ENCODE peak calls at places on chromosomes 11 and 22, in five cellular contexts. One of them, this sample, is unnamed.
A peak's percentile ranks its signal among the peaks of the same experiment; 100 is the strongest.

GRCh38 chr22:47238886-47239860 is 476.7 kb downstream of the TBC1D22A start:
- DNase-seq in frontal cortex: no peak
- DNase-seq in NCI-H1436 treated with DMSO at 0.1 percent for 48 hours: no peak
- DNase-seq in lung microvascular endothelial cell: no peak
- DNase-seq in anterior cingulate cortex: no peak
- DNase-seq in this sample: no peak

GRCh38 chr11:5690216-5690615 is 626 bp downstream of the TRIM22 start:
- DNase-seq in NCI-H1436 treated with DMSO at 0.1 percent for 48 hours: no peak
- DNase-seq in frontal cortex: no peak
- DNase-seq in lung microvascular endothelial cell: peak; percentile 73
- DNase-seq in anterior cingulate cortex: no peak
- DNase-seq in this sample: no peak

GRCh38 chr11:66291706-66292542 is at the start of gene TMEM151A:
- DNase-seq in anterior cingulate cortex: no peak
- DNase-seq in lung microvascular endothelial cell: no peak
- DNase-seq in frontal cortex: peak; percentile 85
- DNase-seq in NCI-H1436 treated with DMSO at 0.1 percent for 48 hours: no peak
- DNase-seq in this sample: no peak

GRCh38 chr11:81030186-81030585 is 1589.4 kb upstream of the TENM4 start:
- DNase-seq in frontal cortex: no peak
- DNase-seq in anterior cingulate cortex: no peak
- DNase-seq in lung microvascular endothelial cell: no peak
- DNase-seq in NCI-H1436 treated with DMSO at 0.1 percent for 48 hours: no peak
- DNase-seq in this sample: no peak

GRCh38 chr11:121780971-121781370 is 328.2 kb upstream of the SORL1-AS1 start:
- DNase-seq in NCI-H1436 treated with DMSO at 0.1 percent for 48 hours: no peak
- DNase-seq in frontal cortex: no peak
- DNase-seq in lung microvascular endothelial cell: no peak
- DNase-seq in anterior cingulate cortex: no peak
- DNase-seq in this sample: no peak

GRCh38 chr11:45771194-45771941 is 33.6 kb upstream of the SLC35C1 start:
- DNase-seq in NCI-H1436 treated with DMSO at 0.1 percent for 48 hours: no peak
- DNase-seq in lung microvascular endothelial cell: peak; percentile 50
- DNase-seq in anterior cingulate cortex: peak; percentile 53
- DNase-seq in frontal cortex: peak; percentile 45
- DNase-seq in this sample: no peak

GRCh38 chr11:72737341-72737740 is 14.9 kb downstream of the ARAP1 start:
- DNase-seq in lung microvascular endothelial cell: no peak
- DNase-seq in NCI-H1436 treated with DMSO at 0.1 percent for 48 hours: no peak
- DNase-seq in anterior cingulate cortex: no peak
- DNase-seq in frontal cortex: no peak
- DNase-seq in this sample: no peak

GRCh38 chr22:38868286-38868721 is 3.7 kb downstream of the CBX6 start:
- DNase-seq in lung microvascular endothelial cell: no peak
- DNase-seq in frontal cortex: no peak
- DNase-seq in NCI-H1436 treated with DMSO at 0.1 percent for 48 hours: no peak
- DNase-seq in anterior cingulate cortex: no peak
- DNase-seq in this sample: no peak

GRCh38 chr22:38477515-38477914 is 9.6 kb downstream of the KDELR3 start:
- DNase-seq in lung microvascular endothelial cell: no peak
- DNase-seq in NCI-H1436 treated with DMSO at 0.1 percent for 48 hours: no peak
- DNase-seq in anterior cingulate cortex: no peak
- DNase-seq in frontal cortex: no peak
- DNase-seq in this sample: no peak

GRCh38 chr22:29855611-29856181 is 17.6 kb upstream of the ASCC2 start:
- DNase-seq in anterior cingulate cortex: no peak
- DNase-seq in NCI-H1436 treated with DMSO at 0.1 percent for 48 hours: no peak
- DNase-seq in lung microvascular endothelial cell: no peak
- DNase-seq in frontal cortex: no peak
- DNase-seq in this sample: no peak

This sample was measured in SIG-M5.